ENCODE peak calls at places on chromosomes 12 and 14, in ten cellular contexts. One of them, this sample, is unnamed.

GRCh38 chr14:99838555-99839193 is 45.5 kb downstream of the EML1 start:
- DNase-seq in kidney: no peak
- DNase-seq in small intestine: no peak
- DNase-seq in suprapubic skin: no peak
- DNase-seq in cardiac muscle cell: peak; percentile 75
- DNase-seq in left lung: no peak
- DNase-seq in SJCRH30: peak; percentile 35
- DNase-seq in transverse colon: no peak
- DNase-seq in left ventricle myocardium inferior: no peak
- DNase-seq in pancreas: no peak
- DNase-seq in this sample: peak; percentile 72

GRCh38 chr14:105380656-105381210 is 17.6 kb upstream of the TEX22 start:
- DNase-seq in kidney: peak; percentile 69
- DNase-seq in small intestine: no peak
- DNase-seq in suprapubic skin: no peak
- DNase-seq in cardiac muscle cell: no peak
- DNase-seq in left lung: no peak
- DNase-seq in SJCRH30: no peak
- DNase-seq in transverse colon: no peak
- DNase-seq in left ventricle myocardium inferior: no peak
- DNase-seq in pancreas: no peak
- DNase-seq in this sample: no peak

GRCh38 chr14:82855912-82856381 is 1322.3 kb upstream of the SEL1L start:
- DNase-seq in kidney: no peak
- DNase-seq in small intestine: peak; percentile 1
- DNase-seq in suprapubic skin: no peak
- DNase-seq in cardiac muscle cell: peak; percentile 58
- DNase-seq in left lung: no peak
- DNase-seq in SJCRH30: peak; percentile 21
- DNase-seq in transverse colon: no peak
- DNase-seq in left ventricle myocardium inferior: no peak
- DNase-seq in pancreas: no peak
- DNase-seq in this sample: no peak

GRCh38 chr14:24132061-24132685 is 1.7 kb downstream of the FITM1 start:
- DNase-seq in kidney: peak; percentile 87
- DNase-seq in small intestine: no peak
- DNase-seq in suprapubic skin: no peak
- DNase-seq in cardiac muscle cell: no peak
- DNase-seq in left lung: no peak
- DNase-seq in SJCRH30: peak; percentile 67
- DNase-seq in transverse colon: no peak
- DNase-seq in left ventricle myocardium inferior: no peak
- DNase-seq in pancreas: peak; percentile 82
- DNase-seq in this sample: no peak

GRCh38 chr14:64549805-64550538 is at the start of gene PPP1R36:
- DNase-seq in kidney: peak; percentile 82
- DNase-seq in small intestine: peak; percentile 73
- DNase-seq in suprapubic skin: no peak
- DNase-seq in cardiac muscle cell: peak; percentile 62
- DNase-seq in left lung: no peak
- DNase-seq in SJCRH30: no peak
- DNase-seq in transverse colon: peak; percentile 81
- DNase-seq in left ventricle myocardium inferior: peak; percentile 34
- DNase-seq in pancreas: peak; percentile 72
- DNase-seq in this sample: no peak

GRCh38 chr12:115946867-115947695 is 330.4 kb downstream of the MED13L start:
- DNase-seq in kidney: no peak
- DNase-seq in small intestine: no peak
- DNase-seq in suprapubic skin: no peak
- DNase-seq in cardiac muscle cell: peak; percentile 24
- DNase-seq in left lung: no peak
- DNase-seq in SJCRH30: no peak
- DNase-seq in transverse colon: no peak
- DNase-seq in left ventricle myocardium inferior: no peak
- DNase-seq in pancreas: no peak
- DNase-seq in this sample: no peak

GRCh38 chr12:70258605-70259403 is 15.6 kb downstream of the CNOT2 start:
- DNase-seq in kidney: no peak
- DNase-seq in small intestine: no peak
- DNase-seq in suprapubic skin: no peak
- DNase-seq in cardiac muscle cell: no peak
- DNase-seq in left lung: no peak
- DNase-seq in SJCRH30: peak; percentile 3
- DNase-seq in transverse colon: no peak
- DNase-seq in left ventricle myocardium inferior: no peak
- DNase-seq in pancreas: no peak
- DNase-seq in this sample: no peak

GRCh38 chr12:76583301-76583700 is 23.7 kb upstream of the OSBPL8 start:
- DNase-seq in kidney: no peak
- DNase-seq in small intestine: no peak
- DNase-seq in suprapubic skin: no peak
- DNase-seq in cardiac muscle cell: no peak
- DNase-seq in left lung: no peak
- DNase-seq in SJCRH30: no peak
- DNase-seq in transverse colon: no peak
- DNase-seq in left ventricle myocardium inferior: no peak
- DNase-seq in pancreas: no peak
- DNase-seq in this sample: no peak

GRCh38 chr14:99503848-99504453 is 22.7 kb downstream of the CCNK start:
- DNase-seq in kidney: peak; percentile 46
- DNase-seq in small intestine: no peak
- DNase-seq in suprapubic skin: no peak
- DNase-seq in cardiac muscle cell: no peak
- DNase-seq in left lung: no peak
- DNase-seq in SJCRH30: no peak
- DNase-seq in transverse colon: no peak
- DNase-seq in left ventricle myocardium inferior: no peak
- DNase-seq in pancreas: no peak
- DNase-seq in this sample: no peak

GRCh38 chr14:67240168-67240932 is 885 bp upstream of the PALS1 start:
- DNase-seq in kidney: peak; percentile 86
- DNase-seq in small intestine: peak; percentile 83
- DNase-seq in suprapubic skin: peak; percentile 78
- DNase-seq in cardiac muscle cell: peak; percentile 25
- DNase-seq in left lung: peak; percentile 75
- DNase-seq in SJCRH30: peak; percentile 63
- DNase-seq in transverse colon: peak; percentile 80
- DNase-seq in left ventricle myocardium inferior: peak; percentile 40
- DNase-seq in pancreas: peak; percentile 69
- DNase-seq in this sample: no peak

GRCh38 chr12:6211421-6211869 is 11.2 kb downstream of the CD9 start:
- DNase-seq in kidney: no peak
- DNase-seq in small intestine: no peak
- DNase-seq in suprapubic skin: no peak
- DNase-seq in cardiac muscle cell: no peak
- DNase-seq in left lung: no peak
- DNase-seq in SJCRH30: no peak
- DNase-seq in transverse colon: no peak
- DNase-seq in left ventricle myocardium inferior: no peak
- DNase-seq in pancreas: no peak
- DNase-seq in this sample: peak; percentile 90

GRCh38 chr12:89893972-89894706 is 185.5 kb upstream of the ATP2B1 start:
- DNase-seq in kidney: no peak
- DNase-seq in small intestine: no peak
- DNase-seq in suprapubic skin: no peak
- DNase-seq in cardiac muscle cell: no peak
- DNase-seq in left lung: no peak
- DNase-seq in SJCRH30: no peak
- DNase-seq in transverse colon: no peak
- DNase-seq in left ventricle myocardium inferior: no peak
- DNase-seq in pancreas: no peak
- DNase-seq in this sample: no peak

GRCh38 chr14:97713023-97713422 is 915.8 kb downstream of the VRK1 start:
- DNase-seq in kidney: no peak
- DNase-seq in small intestine: no peak
- DNase-seq in suprapubic skin: no peak
- DNase-seq in cardiac muscle cell: no peak
- DNase-seq in left lung: no peak
- DNase-seq in SJCRH30: no peak
- DNase-seq in transverse colon: no peak
- DNase-seq in left ventricle myocardium inferior: no peak
- DNase-seq in pancreas: no peak
- DNase-seq in this sample: no peak

GRCh38 chr12:3130053-3130805 is 53.0 kb downstream of the TSPAN9 start:
- DNase-seq in kidney: peak; percentile 86
- DNase-seq in small intestine: no peak
- DNase-seq in suprapubic skin: no peak
- DNase-seq in cardiac muscle cell: no peak
- DNase-seq in left lung: no peak
- DNase-seq in SJCRH30: no peak
- DNase-seq in transverse colon: no peak
- DNase-seq in left ventricle myocardium inferior: peak; percentile 46
- DNase-seq in pancreas: no peak
- DNase-seq in this sample: no peak

GRCh38 chr14:95519699-95520098 is 3.2 kb upstream of the SYNE3 start:
- DNase-seq in kidney: peak; percentile 80
- DNase-seq in small intestine: no peak
- DNase-seq in suprapubic skin: peak; percentile 95
- DNase-seq in cardiac muscle cell: no peak
- DNase-seq in left lung: peak; percentile 79
- DNase-seq in SJCRH30: no peak
- DNase-seq in transverse colon: peak; percentile 71
- DNase-seq in left ventricle myocardium inferior: peak; percentile 78
- DNase-seq in pancreas: no peak
- DNase-seq in this sample: peak; percentile 67

GRCh38 chr14:88831285-88831684 is 6.8 kb downstream of the TTC8 start:
- DNase-seq in kidney: no peak
- DNase-seq in small intestine: no peak
- DNase-seq in suprapubic skin: no peak
- DNase-seq in cardiac muscle cell: no peak
- DNase-seq in left lung: no peak
- DNase-seq in SJCRH30: no peak
- DNase-seq in transverse colon: no peak
- DNase-seq in left ventricle myocardium inferior: no peak
- DNase-seq in pancreas: no peak
- DNase-seq in this sample: no peak

GRCh38 chr14:94458096-94458495 is 5.5 kb upstream of the SERPINA11 start:
- DNase-seq in kidney: no peak
- DNase-seq in small intestine: no peak
- DNase-seq in suprapubic skin: no peak
- DNase-seq in cardiac muscle cell: no peak
- DNase-seq in left lung: no peak
- DNase-seq in SJCRH30: no peak
- DNase-seq in transverse colon: no peak
- DNase-seq in left ventricle myocardium inferior: no peak
- DNase-seq in pancreas: no peak
- DNase-seq in this sample: no peak
- H3K36me3 ChIP-seq in kidney: no peaks in the 10 kb centered on the region
- H3K36me3 ChIP-seq in small intestine: no peaks in the 10 kb centered on the region
- H3K36me3 ChIP-seq in suprapubic skin: no peaks in the 10 kb centered on the region
- H3K36me3 ChIP-seq in cardiac muscle cell: no peaks in the 10 kb centered on the region
- H3K36me3 ChIP-seq in left lung: no peaks in the 10 kb centered on the region
- H3K36me3 ChIP-seq in SJCRH30: no peaks in the 10 kb centered on the region
- H3K36me3 ChIP-seq in transverse colon: no peaks in the 10 kb centered on the region
- H3K36me3 ChIP-seq in left ventricle myocardium inferior: no peaks in the 10 kb centered on the region
- H3K36me3 ChIP-seq in pancreas: no peaks in the 10 kb centered on the region
- H3K36me3 ChIP-seq in this sample: no peaks in the 10 kb centered on the region

GRCh38 chr12:132904718-132905328 is 17.4 kb upstream of the CHFR start:
- DNase-seq in kidney: peak; percentile 95
- DNase-seq in small intestine: peak; percentile 31
- DNase-seq in suprapubic skin: peak; percentile 84
- DNase-seq in cardiac muscle cell: peak; percentile 69
- DNase-seq in left lung: peak; percentile 74
- DNase-seq in SJCRH30: no peak
- DNase-seq in transverse colon: peak; percentile 83
- DNase-seq in left ventricle myocardium inferior: peak; percentile 83
- DNase-seq in pancreas: peak; percentile 80
- DNase-seq in this sample: no peak

GRCh38 chr12:132908145-132909029 is 21.0 kb upstream of the CHFR start:
- DNase-seq in kidney: peak; percentile 99
- DNase-seq in small intestine: peak; percentile 80
- DNase-seq in suprapubic skin: peak; percentile 97
- DNase-seq in cardiac muscle cell: peak; percentile 99
- DNase-seq in left lung: peak; percentile 95
- DNase-seq in SJCRH30: peak; percentile 12
- DNase-seq in transverse colon: peak; percentile 97
- DNase-seq in left ventricle myocardium inferior: peak; percentile 95
- DNase-seq in pancreas: peak; percentile 97
- DNase-seq in this sample: peak; percentile 20

GRCh38 chr12:132907216-132907615 is 19.8 kb upstream of the CHFR start:
- DNase-seq in kidney: no peak
- DNase-seq in small intestine: no peak
- DNase-seq in suprapubic skin: no peak
- DNase-seq in cardiac muscle cell: no peak
- DNase-seq in left lung: no peak
- DNase-seq in SJCRH30: no peak
- DNase-seq in transverse colon: no peak
- DNase-seq in left ventricle myocardium inferior: no peak
- DNase-seq in pancreas: no peak
- DNase-seq in this sample: no peak

GRCh38 chr12:132909030-132909368 is 21.6 kb upstream of the CHFR start:
- DNase-seq in kidney: no peak
- DNase-seq in small intestine: no peak
- DNase-seq in suprapubic skin: no peak
- DNase-seq in cardiac muscle cell: no peak
- DNase-seq in left lung: no peak
- DNase-seq in SJCRH30: no peak
- DNase-seq in transverse colon: no peak
- DNase-seq in left ventricle myocardium inferior: no peak
- DNase-seq in pancreas: no peak
- DNase-seq in this sample: no peak
- H3K4me3 ChIP-seq in kidney: peak overlapping the region; percentile 34
- H3K4me3 ChIP-seq in small intestine: no peak overlapping the region
- H3K4me3 ChIP-seq in suprapubic skin: peak overlapping the region; percentile 53
- H3K4me3 ChIP-seq in cardiac muscle cell: peak overlapping the region; percentile 69
- H3K4me3 ChIP-seq in left lung: peak overlapping the region; percentile 41
- H3K4me3 ChIP-seq in SJCRH30: no peak overlapping the region
- H3K4me3 ChIP-seq in transverse colon: peak overlapping the region; percentile 67
- H3K4me3 ChIP-seq in left ventricle myocardium inferior: peak overlapping the region; percentile 72
- H3K4me3 ChIP-seq in pancreas: peak overlapping the region; percentile 60
- H3K4me3 ChIP-seq in this sample: peak overlapping the region; percentile 18

DNA sequence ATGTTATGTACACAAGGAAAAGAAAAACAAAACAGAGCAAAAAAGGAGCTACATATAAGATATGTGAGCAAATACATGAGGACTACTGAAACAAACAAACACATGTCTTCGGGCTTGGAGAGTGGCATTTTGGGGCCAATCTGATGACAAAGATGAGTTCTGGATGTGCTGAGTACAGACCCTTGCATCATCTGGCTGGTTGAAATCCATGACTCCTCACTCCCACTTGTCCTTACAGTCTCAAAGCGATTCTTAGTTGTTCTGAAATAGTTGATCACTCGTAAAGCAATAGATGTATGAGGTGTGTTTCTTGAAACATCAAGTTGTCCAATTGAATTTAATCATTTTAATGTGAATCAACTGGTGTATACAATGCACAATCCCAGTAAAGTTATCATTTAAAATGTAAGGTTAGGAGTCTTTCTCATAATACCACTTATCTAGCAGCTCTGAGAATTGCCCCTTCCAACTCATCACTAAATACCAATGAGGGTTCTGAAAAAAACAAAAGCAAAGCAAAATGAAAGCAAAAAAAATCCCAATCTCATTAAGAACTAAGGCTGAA is 136.9 kb downstream of the ITPR2 start:
- DNase-seq in kidney: no peak
- DNase-seq in small intestine: no peak
- DNase-seq in suprapubic skin: no peak
- DNase-seq in cardiac muscle cell: no peak
- DNase-seq in left lung: no peak
- DNase-seq in SJCRH30: no peak
- DNase-seq in transverse colon: no peak
- DNase-seq in left ventricle myocardium inferior: no peak
- DNase-seq in pancreas: no peak
- DNase-seq in this sample: no peak
- H3K27ac ChIP-seq in kidney: no peak overlapping the region
- H3K27ac ChIP-seq in small intestine: no peak overlapping the region
- H3K27ac ChIP-seq in suprapubic skin: no peak overlapping the region
- H3K27ac ChIP-seq in cardiac muscle cell: no peak overlapping the region
- H3K27ac ChIP-seq in left lung: no peak overlapping the region
- H3K27ac ChIP-seq in SJCRH30: no peak overlapping the region
- H3K27ac ChIP-seq in transverse colon: no peak overlapping the region
- H3K27ac ChIP-seq in left ventricle myocardium inferior: no peak overlapping the region
- H3K27ac ChIP-seq in pancreas: no peak overlapping the region
- H3K27ac ChIP-seq in this sample: no peak overlapping the region

GRCh38 chr12:124979568-124979967 is 9.4 kb downstream of the DHX37 start:
- DNase-seq in kidney: no peak
- DNase-seq in small intestine: no peak
- DNase-seq in suprapubic skin: no peak
- DNase-seq in cardiac muscle cell: no peak
- DNase-seq in left lung: no peak
- DNase-seq in SJCRH30: no peak
- DNase-seq in transverse colon: no peak
- DNase-seq in left ventricle myocardium inferior: no peak
- DNase-seq in pancreas: no peak
- DNase-seq in this sample: no peak
- H3K36me3 ChIP-seq in kidney: peaks cover 26% of the 10 kb centered on the region
- H3K36me3 ChIP-seq in small intestine: peaks cover 4% of the 10 kb centered on the region
- H3K36me3 ChIP-seq in suprapubic skin: peaks cover 98% of the 10 kb centered on the region
- H3K36me3 ChIP-seq in cardiac muscle cell: peaks cover 26% of the 10 kb centered on the region
- H3K36me3 ChIP-seq in left lung: no peaks in the 10 kb centered on the region
- H3K36me3 ChIP-seq in SJCRH30: peaks cover 63% of the 10 kb centered on the region
- H3K36me3 ChIP-seq in transverse colon: no peaks in the 10 kb centered on the region
- H3K36me3 ChIP-seq in left ventricle myocardium inferior: peaks cover 89% of the 10 kb centered on the region
- H3K36me3 ChIP-seq in pancreas: peaks cover 49% of the 10 kb centered on the region
- H3K36me3 ChIP-seq in this sample: peaks cover 82% of the 10 kb centered on the region